ENCODE peak calls at places on chromosome 13, in seven cellular contexts. R is caudate nucleus; X is stimulated activated CD4-positive, alpha-beta T cell treated with anti-CD3 and anti-CD28 coated beads, Interleukin-1b, Interleukin-23, amount 100 ng/mL, for 48 hours; L is T follicular helper cell; F is NCI-H774; Z is neural progenitor cell; T is HS-5. O is an unnamed sample.
A peak's percentile ranks its signal among the peaks of the same experiment; 100 is the strongest.

GRCh38 chr13:95787356-95788099 is 110.6 kb downstream of the DNAJC3 start:
- DNase-seq in X (no peak), R (no peak), L (no peak), T (no peak), Z (no peak), F (no peak), O (no peak)

GRCh38 chr13:51764184-51765141 is 39.5 kb downstream of the DHRS12 start:
- DNase-seq in L (peak; percentile 21), F (no peak), R (peak; percentile 22), X (peak; percentile 78), Z (no peak), T (no peak), O (peak; percentile 52)

GRCh38 chr13:51729853-51730553 is 74.0 kb downstream of the DHRS12 start:
- DNase-seq in F (no peak), L (no peak), R (no peak), T (no peak), X (peak; percentile 63), Z (no peak), O (peak; percentile 68)

GRCh38 chr13:52345631-52346251 is 60.2 kb downstream of the THSD1 start:
- DNase-seq in F (no peak), Z (no peak), X (no peak), L (no peak), R (no peak), T (no peak), O (no peak)

GRCh38 chr13:113771709-113772331 is 12.8 kb downstream of the TMEM255B start:
- DNase-seq in X (no peak), L (no peak), F (no peak), T (no peak), Z (no peak), R (no peak), O (no peak)

GRCh38 chr13:67230774-67231480 is 791 bp upstream of the PCDH9 start:
- DNase-seq in X (peak; percentile 10), Z (peak; percentile 81), T (no peak), R (no peak), L (no peak), F (peak; percentile 45), O (peak; percentile 69)

GRCh38 chr13:76764916-76765315 is 121.3 kb downstream of the KCTD12 start:
- DNase-seq in T (no peak), X (no peak), F (no peak), Z (no peak), R (no peak), L (no peak), O (no peak)

GRCh38 chr13:110345266-110345665 is 38.2 kb downstream of the COL4A2 start:
- DNase-seq in Z (no peak), R (no peak), L (no peak), X (no peak), T (no peak), F (no peak), O (no peak)

GRCh38 chr13:95740921-95741320 is 64.0 kb downstream of the DNAJC3 start:
- DNase-seq in Z (no peak), L (no peak), R (no peak), F (no peak), X (no peak), T (no peak), O (no peak)

GRCh38 chr13:97359181-97360057 is 74.5 kb upstream of the RAP2A start:
- DNase-seq in Z (peak; percentile 80), T (no peak), L (peak; percentile 11), F (peak; percentile 47), R (peak; percentile 22), X (peak; percentile 40), O (peak; percentile 75)

O was measured in GM03348.